ENCODE peak calls at places on chromosomes 5 and 9, in four cellular contexts. One of them, this sample, is unnamed.

GRCh38 chr5:148748702-148749101 is 77.7 kb upstream of the ADRB2 start:
- DNase-seq in CD8-positive, alpha-beta T cell: no peak
- DNase-seq in GM23338: no peak
- DNase-seq in BJ: no peak
- DNase-seq in this sample: no peak

GRCh38 chr9:119968837-119969707 is 599.8 kb upstream of the BRINP1 start:
- DNase-seq in CD8-positive, alpha-beta T cell: no peak
- DNase-seq in BJ: peak
- DNase-seq in GM23338: peak
- DNase-seq in this sample: peak

GRCh38 chr9:4929917-4930316 is 55.2 kb upstream of the JAK2 start:
- DNase-seq in BJ: no peak
- DNase-seq in CD8-positive, alpha-beta T cell: no peak
- DNase-seq in GM23338: no peak
- DNase-seq in this sample: no peak

GRCh38 chr9:71909887-71910601 is 949 bp downstream of the ABHD17B start:
- DNase-seq in BJ: no peak
- DNase-seq in CD8-positive, alpha-beta T cell: no peak
- DNase-seq in GM23338: peak
- DNase-seq in this sample: peak

GRCh38 chr9:35274988-35275387 is 113.2 kb downstream of the UNC13B start:
- DNase-seq in BJ: no peak
- DNase-seq in CD8-positive, alpha-beta T cell: no peak
- DNase-seq in GM23338: no peak
- DNase-seq in this sample: no peak

GRCh38 chr9:84067851-84068250 is 87.2 kb downstream of the RMI1 start:
- DNase-seq in CD8-positive, alpha-beta T cell: no peak
- DNase-seq in BJ: no peak
- DNase-seq in GM23338: no peak
- DNase-seq in this sample: no peak

GRCh38 chr9:77534376-77535057 is 113.6 kb downstream of the GNA14 start:
- DNase-seq in GM23338: peak
- DNase-seq in BJ: no peak
- DNase-seq in CD8-positive, alpha-beta T cell: no peak
- DNase-seq in this sample: peak

GRCh38 chr5:152288917-152289595 is 116.0 kb downstream of the NMUR2 start:
- DNase-seq in CD8-positive, alpha-beta T cell: no peak
- DNase-seq in GM23338: no peak
- DNase-seq in BJ: no peak
- DNase-seq in this sample: no peak

GRCh38 chr5:20340123-20340522 is 352.1 kb upstream of the CDH18 start:
- DNase-seq in BJ: no peak
- DNase-seq in GM23338: no peak
- DNase-seq in CD8-positive, alpha-beta T cell: no peak
- DNase-seq in this sample: no peak

GRCh38 chr5:135232958-135233357 is 166.1 kb downstream of the MACROH2A1 start:
- DNase-seq in GM23338: no peak
- DNase-seq in CD8-positive, alpha-beta T cell: no peak
- DNase-seq in BJ: no peak
- DNase-seq in this sample: no peak

GRCh38 chr5:91006708-91007107 is 376.4 kb downstream of the ARRDC3 start:
- DNase-seq in GM23338: no peak
- DNase-seq in CD8-positive, alpha-beta T cell: no peak
- DNase-seq in BJ: no peak
- DNase-seq in this sample: no peak

GRCh38 chr5:19928556-19929421 is 59.2 kb downstream of the CDH18 start:
- DNase-seq in GM23338: peak
- DNase-seq in BJ: peak
- DNase-seq in CD8-positive, alpha-beta T cell: no peak
- DNase-seq in this sample: no peak

GRCh38 chr9:133889498-133890301 is 102.4 kb downstream of the VAV2 start:
- DNase-seq in CD8-positive, alpha-beta T cell: no peak
- DNase-seq in GM23338: no peak
- DNase-seq in BJ: no peak
- DNase-seq in this sample: no peak

GRCh38 chr5:123142957-123143356 is 53.9 kb downstream of the PRDM6 start:
- DNase-seq in GM23338: no peak
- DNase-seq in BJ: no peak
- DNase-seq in CD8-positive, alpha-beta T cell: no peak
- DNase-seq in this sample: no peak

GRCh38 chr9:136328622-136329041 is 1.3 kb downstream of the GPSM1 start:
- DNase-seq in BJ: no peak
- DNase-seq in GM23338: peak
- DNase-seq in CD8-positive, alpha-beta T cell: no peak
- DNase-seq in this sample: peak

GRCh38 chr9:112970939-112971338 is 41.1 kb downstream of the ZNF883 start:
- DNase-seq in GM23338: peak
- DNase-seq in CD8-positive, alpha-beta T cell: no peak
- DNase-seq in BJ: no peak
- DNase-seq in this sample: no peak

GRCh38 chr9:112762726-112763518 is 12.4 kb downstream of the SNX30 start:
- DNase-seq in GM23338: no peak
- DNase-seq in BJ: no peak
- DNase-seq in CD8-positive, alpha-beta T cell: no peak
- DNase-seq in this sample: no peak

GRCh38 chr5:176738851-176739250 is 71.5 kb upstream of the UNC5A start:
- DNase-seq in GM23338: no peak
- DNase-seq in CD8-positive, alpha-beta T cell: peak
- DNase-seq in BJ: no peak
- DNase-seq in this sample: no peak

GRCh38 chr5:113891491-113891890 is 378.0 kb downstream of the YTHDC2 start:
- DNase-seq in GM23338: peak
- DNase-seq in BJ: no peak
- DNase-seq in CD8-positive, alpha-beta T cell: no peak
- DNase-seq in this sample: no peak

GRCh38 chr5:5953641-5954040 is 424.7 kb downstream of the MED10 start:
- DNase-seq in CD8-positive, alpha-beta T cell: no peak
- DNase-seq in BJ: no peak
- DNase-seq in GM23338: no peak
- DNase-seq in this sample: no peak

GRCh38 chr9:89226076-89226475 is 47.5 kb upstream of the SHC3 start:
- DNase-seq in BJ: no peak
- DNase-seq in GM23338: peak
- DNase-seq in CD8-positive, alpha-beta T cell: no peak
- DNase-seq in this sample: peak

GRCh38 chr5:72541501-72542235 is 34.5 kb upstream of the ZNF366 start:
- DNase-seq in GM23338: no peak
- DNase-seq in BJ: no peak
- DNase-seq in CD8-positive, alpha-beta T cell: no peak
- DNase-seq in this sample: peak

GRCh38 chr9:81625969-81626368 is 63.4 kb downstream of the TLE1 start:
- DNase-seq in BJ: no peak
- DNase-seq in CD8-positive, alpha-beta T cell: no peak
- DNase-seq in GM23338: no peak
- DNase-seq in this sample: no peak

GRCh38 chr5:143142596-143143435 is 260.7 kb downstream of the NR3C1 start:
- DNase-seq in BJ: no peak
- DNase-seq in CD8-positive, alpha-beta T cell: no peak
- DNase-seq in GM23338: no peak
- DNase-seq in this sample: no peak

GRCh38 chr5:84403773-84404172 is 19.1 kb upstream of the EDIL3 start:
- DNase-seq in CD8-positive, alpha-beta T cell: no peak
- DNase-seq in BJ: peak
- DNase-seq in GM23338: no peak
- DNase-seq in this sample: no peak

GRCh38 chr5:56126487-56127179 is 106.5 kb downstream of the ANKRD55 start:
- DNase-seq in CD8-positive, alpha-beta T cell: no peak
- DNase-seq in BJ: no peak
- DNase-seq in GM23338: no peak
- DNase-seq in this sample: no peak

GRCh38 chr5:87940775-87941174 is 327.9 kb downstream of the TMEM161B start:
- DNase-seq in BJ: no peak
- DNase-seq in CD8-positive, alpha-beta T cell: no peak
- DNase-seq in GM23338: no peak
- DNase-seq in this sample: no peak

GRCh38 chr5:74212336-74212735 is 428.2 kb downstream of the ENC1 start:
- DNase-seq in BJ: no peak
- DNase-seq in GM23338: peak
- DNase-seq in CD8-positive, alpha-beta T cell: no peak
- DNase-seq in this sample: peak

GRCh38 chr9:120366646-120367019 is 213.3 kb downstream of the CDK5RAP2 start:
- DNase-seq in CD8-positive, alpha-beta T cell: no peak
- DNase-seq in GM23338: peak
- DNase-seq in BJ: peak
- DNase-seq in this sample: peak

GRCh38 chr5:55154893-55155292 is 5.1 kb upstream of the GPX8 start:
- DNase-seq in CD8-positive, alpha-beta T cell: no peak
- DNase-seq in GM23338: no peak
- DNase-seq in BJ: no peak
- DNase-seq in this sample: no peak

GRCh38 chr5:35876922-35877321 is 20.2 kb downstream of the IL7R start:
- DNase-seq in BJ: no peak
- DNase-seq in GM23338: no peak
- DNase-seq in CD8-positive, alpha-beta T cell: no peak
- DNase-seq in this sample: no peak

GRCh38 chr9:112462855-112463254 is 23.8 kb upstream of the KIAA1958 start:
- DNase-seq in BJ: no peak
- DNase-seq in GM23338: no peak
- DNase-seq in CD8-positive, alpha-beta T cell: no peak
- DNase-seq in this sample: no peak

GRCh38 chr5:43679214-43679613 is 76.2 kb downstream of the NNT start:
- DNase-seq in BJ: no peak
- DNase-seq in CD8-positive, alpha-beta T cell: no peak
- DNase-seq in GM23338: no peak
- DNase-seq in this sample: no peak

GRCh38 chr9:109779711-109780452 is at the start of gene PALM2AKAP2:
- DNase-seq in CD8-positive, alpha-beta T cell: no peak
- DNase-seq in GM23338: peak
- DNase-seq in BJ: no peak
- DNase-seq in this sample: peak

GRCh38 chr9:78786794-78787193 is 489.9 kb downstream of the PSAT1 start:
- DNase-seq in GM23338: no peak
- DNase-seq in BJ: no peak
- DNase-seq in CD8-positive, alpha-beta T cell: no peak
- DNase-seq in this sample: no peak

GRCh38 chr5:110572709-110573108 is 153.8 kb downstream of the TMEM232 start:
- DNase-seq in CD8-positive, alpha-beta T cell: no peak
- DNase-seq in BJ: no peak
- DNase-seq in GM23338: no peak
- DNase-seq in this sample: no peak